ENCODE peak calls at places on chromosomes 5 and 9, in seven cellular contexts. N is HCT116, K is IMR-90, H is NB4, D is body of pancreas, U is ovary, A is lower leg skin. B is an unnamed sample.
A peak's percentile ranks its signal among the peaks of the same experiment; 100 is the strongest.

GRCh38 chr5:112006721-112007120 is 249.7 kb upstream of the NREP start:
- DNase-seq in D (no peak), H (no peak), N (no peak), K (peak; percentile 87), A (no peak), U (no peak), B (no peak)

GRCh38 chr5:86929123-86929766 is 311.5 kb downstream of the COX7C start:
- DNase-seq in N (no peak), D (no peak), H (no peak), A (no peak), U (no peak), K (no peak), B (no peak)

GRCh38 chr9:90062982-90063381 is 458.2 kb downstream of the GADD45G start:
- DNase-seq in N (no peak), U (no peak), A (no peak), K (no peak), D (no peak), H (no peak), B (no peak)

GRCh38 chr5:178438746-178439260 is 151.4 kb downstream of the COL23A1 start:
- DNase-seq in N (no peak), K (no peak), D (no peak), H (no peak), A (peak; percentile 63), U (no peak), B (no peak)

GRCh38 chr9:89478821-89479668 is 18.9 kb downstream of the SEMA4D start:
- DNase-seq in N (no peak), H (no peak), D (no peak), K (no peak), A (peak; percentile 68), U (no peak), B (no peak)

GRCh38 chr9:87612536-87612935 is 113.4 kb upstream of the CTSL start:
- DNase-seq in U (no peak), H (no peak), K (no peak), N (no peak), D (no peak), A (no peak), B (no peak)

GRCh38 chr5:66307647-66308257 is 163.7 kb downstream of the SREK1 start:
- DNase-seq in N (peak; percentile 56), K (peak; percentile 69), D (no peak), A (no peak), U (no peak), H (peak; percentile 68), B (peak; percentile 66)

GRCh38 chr9:134024828-134025605 is at the start of gene BRD3OS:
- DNase-seq in U (peak; percentile 94), K (peak; percentile 99), N (peak; percentile 98), A (peak; percentile 98), H (peak; percentile 98), D (peak; percentile 98), B (peak; percentile 92)

GRCh38 chr9:88522360-88522759 is 12.6 kb upstream of the NXNL2 start:
- DNase-seq in N (no peak), U (no peak), H (no peak), A (no peak), D (no peak), K (no peak), B (no peak)

GRCh38 chr5:10658265-10658664 is 94.4 kb downstream of the ANKRD33B start:
- DNase-seq in D (no peak), H (no peak), N (no peak), K (no peak), U (no peak), A (no peak), B (no peak)

GRCh38 chr5:17127743-17128231 is 89.6 kb upstream of the BASP1 start:
- DNase-seq in H (no peak), K (peak; percentile 92), D (no peak), N (no peak), U (no peak), A (no peak), B (no peak)

GRCh38 chr9:83623634-83623991 is 670 bp downstream of the IDNK start:
- DNase-seq in U (no peak), D (no peak), N (no peak), H (peak; percentile 34), A (no peak), K (no peak), B (peak; percentile 70)

GRCh38 chr5:154811653-154812465 is 38.5 kb downstream of the FAXDC2 start:
- DNase-seq in D (peak; percentile 67), A (no peak), N (peak; percentile 59), K (peak; percentile 76), H (peak; percentile 71), U (peak; percentile 51), B (peak; percentile 82)

GRCh38 chr9:122619996-122620395 is 5.5 kb downstream of the OR1Q1 start:
- DNase-seq in K (no peak), A (no peak), N (no peak), D (no peak), H (no peak), U (no peak), B (no peak)
- TF ChIP-seq POLR2A in K (no peak), A (no peak), N (no peak), D (no peak), H (no peak), U (no peak), B (no peak)

GRCh38 chr5:77777911-77778310 is 1.8 kb upstream of the TBCA start:
- DNase-seq in D (no peak), H (no peak), U (no peak), N (no peak), K (no peak), A (no peak), B (no peak)

GRCh38 chr5:77777281-77777892 is 1.2 kb upstream of the TBCA start:
- DNase-seq in U (no peak), H (no peak), D (no peak), N (peak; percentile 19), A (no peak), K (peak; percentile 49), B (no peak)

GRCh38 chr5:77774981-77775772 is 962 bp downstream of the TBCA start:
- DNase-seq in A (no peak), N (peak; percentile 7), K (no peak), D (no peak), U (no peak), H (peak; percentile 14), B (peak; percentile 90)

GRCh38 chr5:77776606-77777206 is 567 bp upstream of the TBCA start:
- DNase-seq in N (no peak), U (no peak), K (peak; percentile 67), D (no peak), A (no peak), H (no peak), B (no peak)

DNA sequence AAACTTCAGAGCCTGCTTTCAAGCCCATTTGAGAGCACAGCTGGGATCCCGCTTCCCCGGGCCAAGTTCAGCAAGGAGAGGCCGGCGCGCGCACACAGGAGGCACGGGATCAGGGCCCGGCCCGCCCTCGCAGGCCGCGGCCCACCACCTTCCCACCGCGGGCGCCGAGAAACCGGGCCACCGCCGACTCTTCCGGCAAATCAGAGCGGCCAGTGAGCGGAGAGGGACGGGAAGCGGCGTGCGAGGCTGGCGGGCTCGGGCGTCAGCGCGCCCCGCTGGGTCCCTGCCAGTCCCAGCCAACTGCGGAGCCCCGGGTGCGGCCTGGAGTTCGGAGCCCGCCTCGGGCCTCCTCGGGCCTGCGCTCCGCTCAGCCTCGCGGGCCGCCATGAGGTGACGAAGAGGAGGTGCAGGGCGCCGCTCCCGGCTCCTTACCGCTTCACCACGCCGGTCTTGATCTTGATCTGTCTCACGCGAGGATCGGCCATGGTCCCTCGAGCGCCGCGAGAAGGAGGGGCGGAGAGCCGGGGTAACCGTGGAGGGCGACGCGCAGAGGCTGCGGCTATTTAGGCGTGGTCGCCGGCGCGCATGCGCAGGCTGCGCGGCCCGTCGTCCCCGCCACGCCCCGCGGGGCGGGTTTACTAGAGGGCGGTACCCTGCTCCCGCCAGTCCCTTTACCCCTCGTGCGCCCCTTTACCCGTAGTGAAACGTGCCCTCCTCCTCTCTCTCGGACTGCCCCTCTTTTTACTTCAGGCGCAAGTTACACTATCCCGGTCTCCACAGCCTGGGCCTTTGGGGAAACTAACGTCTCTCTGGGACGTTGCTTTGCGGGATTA is at the start of gene TBCA:
- DNase-seq in H (peak; percentile 95), K (peak; percentile 91), D (peak; percentile 88), U (peak; percentile 93), N (peak; percentile 83), A (peak; percentile 97), B (peak; percentile 98)
- TF ChIP-seq POLR2A in H (peak; percentile 84), K (peak; percentile 81), D (peak; percentile 77), U (peak; percentile 93), N (no peak), A (no peak), B (peak; percentile 92)

GRCh38 chr5:134521831-134522230 is 3.6 kb upstream of the JADE2 start:
- DNase-seq in N (no peak), K (no peak), A (no peak), U (no peak), D (no peak), H (peak; percentile 81), B (no peak)
- TF ChIP-seq POLR2A in N (no peak), K (no peak), A (no peak), U (no peak), D (no peak), H (no peak), B (no peak)

GRCh38 chr9:136474021-136474640 is 8.7 kb downstream of the SEC16A start:
- DNase-seq in H (no peak), N (no peak), D (no peak), A (no peak), U (no peak), K (no peak), B (no peak)
- TF ChIP-seq POLR2A in H (no peak), N (no peak), D (no peak), A (no peak), U (no peak), K (no peak), B (no peak)